ENCODE peak calls at places on chromosomes 16 and 17, in six cellular contexts. V is GM04503, K is EL, E is AG09309, M is RPMI7951, G is left ventricle myocardium inferior. X is an unnamed sample.

GRCh38 chr16:87610026-87610425 is 7.7 kb downstream of the JPH3 start:
- DNase-seq in V (no peak), K (no peak), M (no peak), G (no peak), E (no peak), X (no peak)

GRCh38 chr16:3022697-3023414 is 886 bp downstream of the HCFC1R1 start:
- DNase-seq in M (no peak), K (peak), E (no peak), G (no peak), V (peak), X (no peak)

GRCh38 chr16:16042076-16042475 is 92.7 kb downstream of the ABCC1 start:
- DNase-seq in E (peak), V (peak), G (peak), M (peak), K (peak), X (no peak)

GRCh38 chr17:66764559-66764958 is 70.4 kb upstream of the CACNG5 start:
- DNase-seq in K (no peak), V (no peak), M (peak), E (no peak), G (no peak), X (no peak)

GRCh38 chr16:17749706-17750105 is 278.9 kb upstream of the XYLT1 start:
- DNase-seq in V (no peak), M (no peak), G (no peak), E (no peak), K (no peak), X (no peak)

GRCh38 chr16:30068750-30069574 is 3.4 kb downstream of the ALDOA start:
- DNase-seq in K (no peak), G (no peak), V (no peak), E (no peak), M (no peak), X (no peak)

GRCh38 chr17:39194089-39194984 is 3.1 kb downstream of the CACNB1 start:
- DNase-seq in E (no peak), M (no peak), G (peak), V (no peak), K (peak), X (no peak)

GRCh38 chr16:88473666-88474534 is 20.8 kb downstream of the ZFPM1 start:
- DNase-seq in V (no peak), E (no peak), M (no peak), K (no peak), G (peak), X (peak)

GRCh38 chr16:14559809-14560227 is 70.2 kb downstream of the PARN start:
- DNase-seq in E (no peak), G (no peak), K (no peak), M (no peak), V (no peak), X (peak)

GRCh38 chr17:51347851-51348584 is 87.7 kb downstream of the UTP18 start:
- DNase-seq in G (no peak), V (no peak), M (peak), E (no peak), K (no peak), X (no peak)

GRCh38 chr17:57455063-57455914 is 199.0 kb downstream of the MSI2 start:
- DNase-seq in M (peak), K (no peak), E (no peak), G (no peak), V (no peak), X (no peak)

X was measured in left lobe of liver.